ENCODE peak calls at places on chromosomes 6 and 20, in six cellular contexts. C is endodermal cell; W is small intestine; N is activated T-helper 9 cell treated with anti-CD3 and anti-CD28 coated beads, Interleukin-2, amount 50 U/mL, for 16 hours; A is pons; G is stimulated activated naive CD4-positive, alpha-beta T cell. D is an unnamed sample.

GRCh38 chr6:105600342-105601293 is 197.7 kb upstream of the PREP start:
- DNase-seq in W (no peak), C (no peak), N (no peak), G (no peak), A (no peak), D (no peak)

GRCh38 chr6:43983191-43983590 is 144.1 kb downstream of the MRPL14 start:
- DNase-seq in W (no peak), C (peak; percentile 29), A (no peak), G (no peak), N (no peak), D (no peak)

GRCh38 chr6:101296184-101296583 is 97.3 kb upstream of the GRIK2 start:
- DNase-seq in G (no peak), C (no peak), W (no peak), A (peak; percentile 3), N (no peak), D (no peak)

GRCh38 chr6:15330174-15330934 is 84.5 kb downstream of the JARID2 start:
- DNase-seq in W (no peak), C (no peak), A (no peak), G (no peak), N (no peak), D (no peak)

GRCh38 chr6:101832371-101832770 is 438.9 kb downstream of the GRIK2 start:
- DNase-seq in G (no peak), A (no peak), W (no peak), C (no peak), N (no peak), D (no peak)

GRCh38 chr6:132259070-132259469 is 142.2 kb downstream of the MOXD1 start:
- DNase-seq in C (peak; percentile 54), N (no peak), W (no peak), A (no peak), G (no peak), D (no peak)

GRCh38 chr6:43172127-43173007 is 1.3 kb downstream of the SRF start:
- DNase-seq in N (peak; percentile 45), W (peak; percentile 43), C (peak; percentile 80), A (peak; percentile 25), G (peak; percentile 23), D (no peak)

GRCh38 chr20:61954276-61955021 is 111.2 kb downstream of the TAF4 start:
- DNase-seq in C (no peak), G (no peak), A (no peak), N (no peak), W (peak; percentile 32), D (no peak)

GRCh38 chr20:45911486-45912343 is at the start of gene PLTP:
- DNase-seq in C (peak; percentile 87), G (peak; percentile 18), A (peak; percentile 29), W (no peak), N (no peak), D (no peak)

GRCh38 chr20:33079267-33079666 is at the start of gene BPIFB4:
- DNase-seq in G (no peak), C (no peak), N (no peak), A (no peak), W (no peak), D (no peak)

GRCh38 chr20:43444107-43444506 is 13.6 kb upstream of the SRSF6 start:
- DNase-seq in C (no peak), W (no peak), G (no peak), A (no peak), N (no peak), D (no peak)

GRCh38 chr6:166950443-166950821 is 5.9 kb downstream of the RNASET2 start:
- DNase-seq in C (peak; percentile 39), G (no peak), N (no peak), W (peak; percentile 14), A (no peak), D (no peak)

GRCh38 chr6:153595903-153596302 is 443.1 kb upstream of the OPRM1 start:
- DNase-seq in C (no peak), N (no peak), A (no peak), G (no peak), W (no peak), D (no peak)

GRCh38 chr6:55882731-55883595 is 7.6 kb upstream of the BMP5 start:
- DNase-seq in A (no peak), G (no peak), W (no peak), N (no peak), C (no peak), D (no peak)

GRCh38 chr6:15265787-15266186 is 19.9 kb downstream of the JARID2 start:
- DNase-seq in N (no peak), W (no peak), C (no peak), A (no peak), G (no peak), D (no peak)

GRCh38 chr20:5056801-5057599 is 55.7 kb upstream of the SLC23A2 start:
- DNase-seq in G (peak; percentile 38), W (peak; percentile 59), A (peak; percentile 82), N (peak; percentile 57), C (peak; percentile 73), D (peak; percentile 73)

GRCh38 chr20:33669873-33670640 is 3.3 kb downstream of the ACTL10 start:
- DNase-seq in C (no peak), G (no peak), W (no peak), A (no peak), N (no peak), D (no peak)

GRCh38 chr6:50791900-50792508 is 26.7 kb upstream of the TFAP2B start:
- DNase-seq in W (peak; percentile 46), A (peak; percentile 67), G (no peak), N (no peak), C (peak; percentile 51), D (no peak)

GRCh38 chr6:20583447-20583806 is 49.2 kb downstream of the CDKAL1 start:
- DNase-seq in A (no peak), G (no peak), N (no peak), W (no peak), C (no peak), D (no peak)

GRCh38 chr6:54267798-54268197 is 40.4 kb upstream of the TINAG start:
- DNase-seq in N (no peak), A (no peak), C (peak; percentile 62), W (peak; percentile 66), G (no peak), D (no peak)

GRCh38 chr20:35360033-35360432 is 51.7 kb downstream of the UQCC1 start:
- DNase-seq in W (no peak), C (no peak), N (no peak), A (no peak), G (no peak), D (no peak)

GRCh38 chr6:111573892-111574800 is 31.5 kb downstream of the TRAF3IP2 start:
- DNase-seq in G (no peak), N (no peak), W (no peak), A (no peak), C (no peak), D (no peak)

GRCh38 chr20:50146214-50146613 is 7.3 kb downstream of the PEDS1 start:
- DNase-seq in G (no peak), N (no peak), W (no peak), C (no peak), A (no peak), D (no peak)

GRCh38 chr20:62741701-62742491 is 33.3 kb downstream of the NTSR1 start:
- DNase-seq in W (no peak), A (no peak), N (no peak), C (no peak), G (no peak), D (no peak)

GRCh38 chr6:13315896-13316295 is 12.4 kb downstream of the TBC1D7 start:
- DNase-seq in A (no peak), N (no peak), W (no peak), C (peak; percentile 18), G (no peak), D (no peak)

GRCh38 chr20:33908351-33908750 is 85.4 kb upstream of the RALY start:
- DNase-seq in C (no peak), A (no peak), W (no peak), N (no peak), G (no peak), D (no peak)

GRCh38 chr6:111683749-111684267 is 78.1 kb upstream of the TRAF3IP2 start:
- DNase-seq in A (no peak), G (no peak), W (no peak), N (no peak), C (no peak), D (no peak)

GRCh38 chr6:42692151-42692911 is 30.1 kb downstream of the PRPH2 start:
- DNase-seq in A (no peak), N (no peak), C (no peak), G (no peak), W (no peak), D (no peak)

GRCh38 chr6:127051571-127052260 is 66.8 kb upstream of the RSPO3 start:
- DNase-seq in C (no peak), A (no peak), W (no peak), N (no peak), G (no peak), D (no peak)

GRCh38 chr6:24743265-24743943 is 24.4 kb upstream of the C6orf62 start:
- DNase-seq in W (peak; percentile 84), C (no peak), N (no peak), G (no peak), A (peak; percentile 68), D (peak; percentile 18)

GRCh38 chr6:14089224-14089623 is 28.3 kb upstream of the CD83 start:
- DNase-seq in W (no peak), G (no peak), C (no peak), A (no peak), N (no peak), D (no peak)

GRCh38 chr6:166691741-166692140 is 64.7 kb upstream of the RPS6KA2 start:
- DNase-seq in A (no peak), W (no peak), N (no peak), C (no peak), G (no peak), D (no peak)

GRCh38 chr6:84150680-84151079 is 76.8 kb downstream of the CEP162 start:
- DNase-seq in G (no peak), A (no peak), N (no peak), W (no peak), C (no peak), D (peak; percentile 0)

GRCh38 chr20:56710577-56711465 is 81.7 kb downstream of the TFAP2C start:
- DNase-seq in W (no peak), C (no peak), N (no peak), G (no peak), A (no peak), D (no peak)

GRCh38 chr6:56513631-56514030 is 129.1 kb downstream of the DST start:
- DNase-seq in G (no peak), C (no peak), A (no peak), N (no peak), W (no peak), D (no peak)

GRCh38 chr20:54067606-54068174 is 2.7 kb downstream of the BCAS1 start:
- DNase-seq in G (no peak), N (no peak), A (no peak), C (peak; percentile 88), W (peak; percentile 96), D (no peak)

GRCh38 chr6:3226422-3227362 is 761 bp downstream of the TUBB2B start:
- DNase-seq in C (peak; percentile 77), A (peak; percentile 60), W (no peak), N (no peak), G (no peak), D (no peak)

GRCh38 chr6:166330612-166331011 is 11.7 kb downstream of the SFT2D1 start:
- DNase-seq in A (peak; percentile 82), G (no peak), C (peak; percentile 96), N (no peak), W (peak; percentile 60), D (no peak)

GRCh38 chr6:138482816-138483215 is 16.5 kb downstream of the NHSL1 start:
- DNase-seq in G (no peak), W (no peak), N (no peak), C (no peak), A (no peak), D (no peak)

D was measured in stimulated activated CD4-positive, alpha-beta T cell treated with anti-CD3 and anti-CD28 coated beads, Interleukin-15, amount 100 ng/mL, for 48 hours.